ENCODE peak calls at places on chromosome 13, in ten cellular contexts. S, V, T, F, Y, N, K, G, B and H are unnamed samples.

GRCh38 chr13:107079423-107080099 is 511.6 kb upstream of the ARGLU1 start:
- DNase-seq in T (no peak), F (no peak), G (no peak), Y (no peak), S (no peak), N (no peak), V (no peak), K (no peak), B (no peak), H (no peak)

GRCh38 chr13:112657850-112658445 is 31.9 kb upstream of the ATP11A start:
- DNase-seq in V (no peak), Y (no peak), T (no peak), K (no peak), F (no peak), N (peak; percentile 70), G (no peak), B (no peak), S (no peak), H (no peak)

GRCh38 chr13:109874444-109874920 is 88.1 kb upstream of the IRS2 start:
- DNase-seq in G (no peak), K (no peak), Y (no peak), N (no peak), S (no peak), T (no peak), V (no peak), B (no peak), F (no peak), H (no peak)

GRCh38 chr13:46348976-46349375 is 38.1 kb downstream of the RUBCNL start:
- DNase-seq in N (peak; percentile 51), F (no peak), S (no peak), V (no peak), B (peak; percentile 18), T (no peak), K (no peak), G (no peak), Y (no peak), H (no peak)

GRCh38 chr13:59534806-59535205 is 628.9 kb downstream of the DIAPH3 start:
- DNase-seq in V (no peak), F (no peak), K (no peak), G (no peak), Y (no peak), B (no peak), T (no peak), N (no peak), S (no peak), H (no peak)

GRCh38 chr13:94825507-94825906 is 113.2 kb upstream of the SOX21 start:
- DNase-seq in Y (no peak), N (peak; percentile 65), G (peak; percentile 67), T (peak; percentile 52), S (no peak), F (peak; percentile 5), K (peak; percentile 70), V (no peak), B (peak; percentile 92), H (peak; percentile 52)

GRCh38 chr13:114279146-114279545 is 2.3 kb upstream of the UPF3A start:
- DNase-seq in F (no peak), G (no peak), V (no peak), B (no peak), K (no peak), S (no peak), Y (no peak), T (no peak), N (no peak), H (no peak)

GRCh38 chr13:101190337-101190736 is 226.0 kb downstream of the NALCN start:
- DNase-seq in Y (no peak), G (no peak), B (no peak), S (no peak), K (no peak), V (no peak), F (no peak), T (no peak), N (no peak), H (no peak)

GRCh38 chr13:98022210-98022609 is 68.7 kb downstream of the IPO5 start:
- DNase-seq in V (no peak), F (no peak), K (peak; percentile 35), G (peak; percentile 39), S (no peak), B (no peak), T (peak; percentile 7), Y (no peak), N (peak; percentile 85), H (no peak)

GRCh38 chr13:49400755-49401659 is 42.9 kb downstream of the CAB39L start:
- DNase-seq in Y (peak; percentile 7), S (no peak), V (no peak), K (peak; percentile 36), B (peak; percentile 22), T (peak; percentile 46), N (peak; percentile 93), G (peak; percentile 46), F (peak; percentile 97), H (no peak)
- H3K27ac ChIP-seq in Y (no peak overlapping the region), S (no peak overlapping the region), V (peak overlapping the region; percentile 80), K (peak overlapping the region; percentile 46), B (no peak overlapping the region), T (peak overlapping the region; percentile 94), N (no peak overlapping the region), G (peak overlapping the region; percentile 70), F (peak overlapping the region; percentile 97), H (peak overlapping the region; percentile 61)

GRCh38 chr13:99200433-99201167 is at the start of gene UBAC2:
- DNase-seq in B (peak; percentile 98), G (peak; percentile 94), V (peak; percentile 82), F (peak; percentile 97), Y (peak; percentile 99), T (peak; percentile 78), K (peak; percentile 94), S (peak; percentile 83), N (peak; percentile 92), H (peak; percentile 98)
- H3K4me1 ChIP-seq in B (peaks cover 6% of the 10 kb centered on the region), G (peaks cover 25% of the 10 kb centered on the region), V (peaks cover 9% of the 10 kb centered on the region), F (peaks cover 6% of the 10 kb centered on the region), Y (peaks cover 38% of the 10 kb centered on the region), T (peaks cover 9% of the 10 kb centered on the region), K (peaks cover 13% of the 10 kb centered on the region), S (peaks cover 46% of the 10 kb centered on the region), N (peaks cover 7% of the 10 kb centered on the region), H (peaks cover 26% of the 10 kb centered on the region)

DNA sequence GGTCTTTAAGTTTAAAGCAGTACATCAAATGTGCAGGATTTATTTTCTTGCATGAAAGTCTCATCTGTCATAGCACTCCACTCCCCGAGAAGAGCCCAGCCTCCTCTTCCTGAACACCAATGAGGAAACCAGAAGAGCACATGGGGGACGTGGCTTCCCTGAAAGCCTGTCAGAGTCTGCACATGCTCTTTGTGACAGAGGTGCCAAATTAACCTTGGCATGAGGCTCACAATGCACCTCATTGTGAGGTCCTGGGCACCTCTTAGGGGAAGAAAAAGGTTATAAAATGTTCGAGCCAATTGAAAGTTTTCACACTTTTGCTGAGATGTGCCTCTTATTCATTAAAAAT is 141.3 kb upstream of the RFC3 start:
- DNase-seq in F (peak; percentile 64), B (no peak), T (peak; percentile 17), K (peak; percentile 67), Y (no peak), G (peak; percentile 64), S (no peak), N (peak; percentile 22), V (no peak), H (peak; percentile 37)
- H3K27ac ChIP-seq in F (no peak overlapping the region), B (no peak overlapping the region), T (peak overlapping the region; percentile 35), K (no peak overlapping the region), Y (no peak overlapping the region), G (peak overlapping the region; percentile 41), S (no peak overlapping the region), N (no peak overlapping the region), V (no peak overlapping the region), H (peak overlapping the region; percentile 70)

DNA sequence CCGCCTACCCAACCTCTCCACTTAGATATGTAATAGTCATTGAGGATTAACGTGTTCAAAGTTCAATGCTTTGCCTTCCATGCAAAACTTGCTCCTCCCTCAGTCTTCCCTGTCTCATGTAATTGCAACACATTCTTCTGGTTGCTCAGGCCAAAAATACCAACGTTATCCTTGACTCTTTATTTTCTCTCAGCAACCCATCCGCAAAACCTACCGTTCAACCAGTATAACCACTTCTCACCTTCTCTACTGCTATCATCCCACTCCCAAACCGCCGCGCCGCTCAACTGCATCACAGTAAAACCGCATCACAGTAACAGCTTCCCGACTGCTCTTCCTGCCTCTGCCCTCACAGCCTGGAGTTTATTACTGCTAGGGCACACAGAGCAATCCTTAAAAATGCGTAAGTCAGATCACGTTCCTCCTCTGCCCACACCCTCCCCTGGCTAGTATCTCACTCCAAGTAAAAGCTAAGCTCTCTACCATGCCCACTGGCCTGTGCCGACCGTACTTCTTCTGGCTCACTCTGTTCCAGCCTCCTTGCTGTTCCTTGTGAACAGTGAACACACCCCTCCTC is 8.2 kb downstream of the MTIF3 start:
- DNase-seq in S (no peak), G (no peak), V (no peak), K (no peak), B (no peak), T (no peak), N (no peak), F (no peak), Y (peak; percentile 53), H (no peak)
- H3K4me1 ChIP-seq in S (no peaks in the 10 kb centered on the region), G (peaks cover 27% of the 10 kb centered on the region), V (no peaks in the 10 kb centered on the region), K (no peaks in the 10 kb centered on the region), B (no peaks in the 10 kb centered on the region), T (no peaks in the 10 kb centered on the region), N (no peaks in the 10 kb centered on the region), F (no peaks in the 10 kb centered on the region), Y (peaks cover 41% of the 10 kb centered on the region), H (peaks cover 16% of the 10 kb centered on the region)

DNA sequence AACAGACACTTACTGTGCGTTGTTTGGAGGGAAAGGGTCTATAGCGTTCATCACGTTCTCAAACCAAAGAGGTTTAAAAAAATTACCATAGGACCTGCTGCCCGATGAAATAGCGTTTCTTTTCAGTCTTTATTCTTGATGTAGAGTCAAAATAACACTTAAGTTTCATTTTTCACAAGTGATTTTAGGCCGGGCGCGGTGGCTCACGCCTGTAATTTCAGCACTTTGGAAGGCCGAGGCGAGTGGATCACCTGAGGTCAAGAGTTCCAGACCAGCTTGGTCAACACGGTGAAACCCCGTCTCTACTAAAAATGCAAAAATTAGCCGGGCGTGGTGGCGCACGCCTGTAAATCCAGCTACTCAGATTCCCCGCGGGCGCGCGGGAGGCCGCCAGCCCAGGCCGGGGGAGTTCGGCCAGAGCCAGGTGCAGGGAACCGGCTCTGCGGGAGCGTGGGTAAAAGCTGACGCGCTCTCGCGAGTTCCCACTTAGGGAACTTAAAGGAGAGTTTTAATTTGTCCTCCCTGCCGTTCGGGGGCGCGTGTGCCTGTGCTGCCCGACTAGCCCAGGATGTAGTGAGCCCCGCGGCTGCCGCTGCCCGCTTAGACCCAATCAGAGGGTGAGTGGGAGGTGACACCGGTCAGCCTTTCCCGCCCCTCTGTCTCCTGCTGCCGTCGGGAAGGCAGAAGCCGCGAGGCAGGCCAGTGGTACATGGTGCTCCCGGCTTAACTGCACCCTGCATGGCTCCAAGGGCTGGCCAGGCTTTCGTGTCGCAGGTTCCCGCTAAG is 35.8 kb upstream of the NEK3 start:
- DNase-seq in S (no peak), G (peak; percentile 84), T (peak; percentile 50), N (peak; percentile 17), K (peak; percentile 89), V (peak; percentile 53), Y (peak; percentile 43), F (no peak), B (peak; percentile 20), H (peak; percentile 89)
- H3K27ac ChIP-seq in S (peak overlapping the region; percentile 54), G (peak overlapping the region; percentile 89), T (peak overlapping the region; percentile 90), N (no peak overlapping the region), K (no peak overlapping the region), V (peak overlapping the region; percentile 88), Y (peak overlapping the region; percentile 78), F (no peak overlapping the region), B (no peak overlapping the region), H (peak overlapping the region; percentile 55)

DNA sequence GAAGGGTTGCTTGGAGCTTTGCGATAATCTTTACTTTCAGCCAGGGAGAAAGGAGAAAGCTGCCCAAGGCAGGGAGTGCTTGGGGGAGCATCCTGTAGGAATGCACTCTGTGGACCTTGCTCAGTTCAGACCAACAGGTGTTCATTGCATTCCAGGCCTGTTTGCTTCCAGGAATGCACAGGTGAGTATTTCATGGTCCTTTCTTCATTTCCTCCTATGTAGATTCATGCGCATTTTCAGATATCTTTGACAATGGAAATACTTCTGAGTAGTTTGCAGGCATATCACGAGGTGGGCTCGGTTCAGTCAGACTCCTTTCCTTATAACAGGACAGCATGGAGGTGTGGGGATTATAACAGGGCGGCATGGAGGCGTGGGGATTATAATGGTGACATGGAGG is 254.8 kb downstream of the FGF9 start:
- DNase-seq in G (no peak), S (no peak), N (no peak), Y (no peak), V (no peak), K (no peak), F (no peak), T (no peak), B (no peak), H (no peak)
- H3K4me1 ChIP-seq in G (no peaks in the 10 kb centered on the region), S (no peaks in the 10 kb centered on the region), N (no peaks in the 10 kb centered on the region), Y (no peaks in the 10 kb centered on the region), V (no peaks in the 10 kb centered on the region), K (no peaks in the 10 kb centered on the region), F (no peaks in the 10 kb centered on the region), T (no peaks in the 10 kb centered on the region), B (peaks cover 8% of the 10 kb centered on the region), H (no peaks in the 10 kb centered on the region)